ENCODE peak calls at places on chromosomes 5 and 9, in ten cellular contexts. W is transverse colon, C is AG04450, F is cardiac muscle cell, S is A673, Y is IMR-90, K is tibial nerve, X is pancreas, I is left ventricle myocardium inferior, R is neural progenitor cell. P is an unnamed sample.

GRCh38 chr5:107519900-107520354 is 150.8 kb downstream of the EFNA5 start:
- DNase-seq in W (no peak), Y (peak; percentile 12), S (no peak), F (no peak), X (no peak), I (no peak), R (peak; percentile 57), C (no peak), K (no peak), P (no peak)

GRCh38 chr9:134243778-134244467 is 79.6 kb upstream of the RNU6ATAC start:
- DNase-seq in W (peak; percentile 50), S (no peak), C (peak; percentile 21), F (peak; percentile 21), X (no peak), K (no peak), I (no peak), R (no peak), Y (peak; percentile 59), P (peak; percentile 21)

GRCh38 chr9:132596200-132596599 is 13.8 kb downstream of the BARHL1 start:
- DNase-seq in K (no peak), Y (no peak), W (no peak), F (no peak), R (no peak), I (no peak), S (no peak), C (no peak), X (no peak), P (no peak)

GRCh38 chr9:89837152-89837551 is 232.3 kb downstream of the GADD45G start:
- DNase-seq in C (no peak), Y (no peak), R (no peak), F (no peak), I (no peak), W (no peak), K (no peak), X (no peak), S (no peak), P (no peak)

GRCh38 chr9:137281345-137282116 is 4.0 kb downstream of the TOR4A start:
- DNase-seq in F (no peak), W (no peak), Y (no peak), I (no peak), K (no peak), X (no peak), S (no peak), C (no peak), R (peak; percentile 64), P (no peak)

GRCh38 chr9:34589656-34590375 is at the start of gene CNTFR:
- DNase-seq in S (peak; percentile 58), I (peak; percentile 47), W (no peak), C (no peak), X (no peak), F (no peak), Y (no peak), K (no peak), R (peak; percentile 88), P (no peak)

GRCh38 chr9:20592673-20593072 is 29.6 kb downstream of the MLLT3 start:
- DNase-seq in R (no peak), W (no peak), S (no peak), I (no peak), Y (peak; percentile 52), F (no peak), C (no peak), X (no peak), K (no peak), P (no peak)

GRCh38 chr5:154505567-154505966 is 27.5 kb upstream of the HAND1 start:
- DNase-seq in R (peak; percentile 59), Y (no peak), F (no peak), X (no peak), K (no peak), I (no peak), W (no peak), C (no peak), S (no peak), P (no peak)

GRCh38 chr9:95100071-95100627 is 217.4 kb downstream of the FANCC start:
- DNase-seq in S (no peak), R (no peak), W (no peak), F (no peak), C (no peak), I (no peak), X (no peak), K (no peak), Y (peak; percentile 53), P (no peak)

GRCh38 chr5:5344606-5345005 is 77.9 kb upstream of the ICE1 start:
- DNase-seq in I (no peak), F (no peak), S (no peak), K (no peak), R (no peak), W (no peak), X (no peak), Y (no peak), C (no peak), P (no peak)

GRCh38 chr9:109918359-109919163 is 138.6 kb downstream of the PALM2AKAP2 start:
- DNase-seq in W (peak; percentile 49), X (no peak), Y (no peak), F (no peak), K (no peak), I (no peak), R (no peak), C (no peak), S (no peak), P (no peak)

GRCh38 chr5:179130101-179130681 is 70.0 kb downstream of the ZNF354C start:
- DNase-seq in Y (no peak), K (no peak), S (no peak), W (no peak), X (no peak), C (no peak), I (no peak), R (no peak), F (no peak), P (no peak)

GRCh38 chr5:176817864-176818377 is 7.6 kb downstream of the UNC5A start:
- DNase-seq in I (no peak), Y (no peak), X (no peak), F (peak; percentile 27), R (peak; percentile 95), W (no peak), S (peak; percentile 47), K (no peak), C (no peak), P (no peak)
- TF ChIP-seq CTCF in I (peak; percentile 36), Y (peak; percentile 29), X (no peak), F (peak; percentile 44), R (peak; percentile 65), W (peak; percentile 23), S (peak; percentile 56), K (no peak), C (no peak), P (no peak)

GRCh38 chr5:141135030-141135717 is at the start of gene PCDHB5:
- DNase-seq in C (no peak), K (no peak), Y (no peak), R (peak; percentile 54), F (peak; percentile 6), X (no peak), W (no peak), S (peak; percentile 90), I (no peak), P (no peak)
- H3K9me3 ChIP-seq in C (peaks cover 22% of the 10 kb centered on the region), K (no peaks in the 10 kb centered on the region), Y (peaks cover 3% of the 10 kb centered on the region), R (peaks cover 19% of the 10 kb centered on the region), F (no peaks in the 10 kb centered on the region), X (no peaks in the 10 kb centered on the region), W (peaks cover 22% of the 10 kb centered on the region), S (peaks cover 14% of the 10 kb centered on the region), I (peaks cover 98% of the 10 kb centered on the region), P (peaks cover 34% of the 10 kb centered on the region)

GRCh38 chr9:120934271-120934670 is 7.7 kb upstream of the TRAF1 start:
- DNase-seq in F (no peak), X (no peak), K (no peak), R (no peak), Y (no peak), C (no peak), W (no peak), S (no peak), I (no peak), P (no peak)

GRCh38 chr9:120936764-120937122 is 10.1 kb upstream of the TRAF1 start:
- DNase-seq in S (no peak), I (no peak), F (no peak), K (no peak), R (no peak), Y (no peak), C (no peak), W (no peak), X (no peak), P (no peak)

GRCh38 chr9:120937127-120937526 is 10.5 kb upstream of the TRAF1 start:
- DNase-seq in S (no peak), R (no peak), I (peak; percentile 34), F (peak; percentile 54), K (no peak), C (no peak), Y (no peak), W (no peak), X (no peak), P (no peak)

GRCh38 chr9:120936011-120936763 is 9.6 kb upstream of the TRAF1 start:
- DNase-seq in R (peak; percentile 90), S (peak; percentile 89), C (peak; percentile 90), I (peak; percentile 95), Y (peak; percentile 95), W (peak; percentile 96), X (peak; percentile 94), K (peak; percentile 95), F (peak; percentile 97), P (peak; percentile 83)

DNA sequence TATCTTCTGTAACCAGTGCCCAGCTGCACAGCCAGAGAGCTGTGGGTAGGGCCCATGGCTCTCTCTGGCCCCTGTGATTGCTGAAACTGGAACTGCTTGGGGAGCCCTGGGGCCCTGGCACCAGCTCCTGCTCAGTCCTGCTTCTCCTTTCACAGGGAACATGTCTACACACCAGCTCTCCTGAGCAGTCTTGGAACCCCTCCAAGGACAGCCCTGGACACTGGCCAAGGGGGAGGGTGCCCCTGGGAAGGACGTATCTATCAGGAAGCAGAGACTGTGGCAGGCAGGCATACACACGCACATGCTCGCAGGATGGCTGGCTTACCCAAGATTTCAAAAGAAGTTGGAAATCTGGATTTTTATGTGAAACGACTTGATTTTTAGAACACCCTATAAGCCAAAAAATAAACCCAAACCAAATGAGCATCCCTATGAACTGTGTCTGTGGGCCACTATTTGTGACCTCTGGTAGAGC is 8.8 kb upstream of the TRAF1 start:
- DNase-seq in X (peak; percentile 100), Y (peak; percentile 91), C (peak; percentile 80), I (peak; percentile 97), R (no peak), S (peak; percentile 94), W (peak; percentile 96), F (peak; percentile 97), K (peak; percentile 97), P (no peak)
- H3K27ac ChIP-seq in X (peak overlapping the region; percentile 84), Y (peak overlapping the region; percentile 90), C (peak overlapping the region; percentile 97), I (peak overlapping the region; percentile 92), R (no peak overlapping the region), S (peak overlapping the region; percentile 51), W (peak overlapping the region; percentile 75), F (peak overlapping the region; percentile 54), K (peak overlapping the region; percentile 95), P (peak overlapping the region; percentile 100)

GRCh38 chr9:100455470-100455869 is 17.5 kb upstream of the TMEFF1 start:
- DNase-seq in F (peak; percentile 47), X (no peak), R (no peak), S (no peak), C (no peak), I (no peak), W (no peak), Y (peak; percentile 63), K (no peak), P (no peak)

GRCh38 chr9:100452894-100453293 is 20.1 kb upstream of the TMEFF1 start:
- DNase-seq in Y (no peak), S (no peak), K (no peak), C (no peak), W (no peak), X (no peak), I (no peak), F (no peak), R (no peak), P (no peak)

GRCh38 chr9:100459963-100460362 is 13.0 kb upstream of the TMEFF1 start:
- DNase-seq in C (no peak), W (no peak), F (no peak), X (no peak), K (no peak), R (no peak), S (no peak), Y (no peak), I (no peak), P (no peak)

GRCh38 chr9:100457517-100457916 is 15.4 kb upstream of the TMEFF1 start:
- DNase-seq in Y (no peak), S (no peak), K (no peak), W (no peak), I (no peak), X (no peak), R (no peak), F (no peak), C (no peak), P (no peak)
- TF ChIP-seq CTCF in Y (no peak), S (no peak), K (no peak), W (no peak), I (no peak), X (no peak), R (no peak), F (no peak), C (no peak), P (no peak)

P was measured in CD4-positive, alpha-beta T cell.